ENCODE peak calls at places on chromosomes 1 and 21, in four cellular contexts. R is DMS79 treated with DMSO at 0.1 percent for 48 hours, S is C1 segment of cervical spinal cord, Z is fibroblast of the aortic adventitia. B is an unnamed sample.

GRCh38 chr1:44628962-44629756 is 45.1 kb downstream of the TMEM53 start:
- DNase-seq in R (no peak), S (no peak), Z (peak), B (no peak)

GRCh38 chr1:85427844-85428243 is 37.1 kb downstream of the DDAH1 start:
- DNase-seq in R (no peak), S (no peak), Z (no peak), B (no peak)

GRCh38 chr1:10211805-10212405 is 1.5 kb downstream of the KIF1B start:
- DNase-seq in R (peak), S (no peak), Z (no peak), B (no peak)

GRCh38 chr1:48035371-48036141 is 38.4 kb upstream of the TRABD2B start:
- DNase-seq in R (no peak), S (no peak), Z (no peak), B (no peak)

GRCh38 chr21:29181799-29182470 is 51.5 kb downstream of the MAP3K7CL start:
- DNase-seq in R (no peak), S (no peak), Z (peak), B (no peak)

GRCh38 chr1:14117700-14118099 is 417.7 kb downstream of the PRDM2 start:
- DNase-seq in R (no peak), S (no peak), Z (no peak), B (no peak)

GRCh38 chr21:15058718-15059316 is 6.0 kb downstream of the NRIP1 start:
- DNase-seq in R (no peak), S (no peak), Z (peak), B (no peak)

GRCh38 chr1:110003747-110004428 is 19.3 kb downstream of the AHCYL1 start:
- DNase-seq in R (peak), S (no peak), Z (peak), B (peak)

GRCh38 chr21:38903578-38904193 is 98.0 kb downstream of the ETS2 start:
- DNase-seq in R (no peak), S (no peak), Z (peak), B (no peak)

GRCh38 chr1:110112656-110113055 is 413 bp downstream of the UBL4B start:
- DNase-seq in R (no peak), S (no peak), Z (no peak), B (no peak)

GRCh38 chr1:51567653-51568052 is 48.6 kb upstream of the EPS15 start:
- DNase-seq in R (no peak), S (no peak), Z (peak), B (no peak)

GRCh38 chr1:84758968-84759491 is 68.8 kb upstream of the SSX2IP start:
- DNase-seq in R (no peak), S (peak), Z (peak), B (peak)

GRCh38 chr1:108598340-108598739 is 38.4 kb downstream of the EEIG2 start:
- DNase-seq in R (no peak), S (no peak), Z (no peak), B (no peak)

GRCh38 chr1:165117482-165117881 is 239.0 kb downstream of the LMX1A start:
- DNase-seq in R (peak), S (no peak), Z (no peak), B (no peak)

GRCh38 chr21:41929248-41929647 is 24.6 kb downstream of the C2CD2 start:
- DNase-seq in R (no peak), S (no peak), Z (no peak), B (no peak)

GRCh38 chr21:44644878-44645277 is 1.3 kb upstream of the KRTAP10-11 start:
- DNase-seq in R (no peak), S (no peak), Z (no peak), B (no peak)

GRCh38 chr1:55696181-55696580 is 481.0 kb upstream of the USP24 start:
- DNase-seq in R (peak), S (no peak), Z (peak), B (no peak)